ENCODE peak calls at places on chromosomes 6 and 20, in four cellular contexts. Y is GM12864, V is heart right ventricle, A is colonic mucosa. Q is an unnamed sample.

GRCh38 chr6:159421586-159421985 is 252.4 kb downstream of the FNDC1 start:
- DNase-seq in Y (no peak), V (no peak), A (no peak), Q (no peak)

GRCh38 chr6:1335367-1336037 is 23.6 kb downstream of the FOXQ1 start:
- DNase-seq in Y (no peak), V (peak; percentile 20), A (peak; percentile 69), Q (no peak)

GRCh38 chr6:72238900-72239299 is 352.6 kb downstream of the RIMS1 start:
- DNase-seq in Y (no peak), V (no peak), A (no peak), Q (no peak)

GRCh38 chr20:16004108-16004854 is 569.0 kb downstream of the KIF16B start:
- DNase-seq in Y (no peak), V (peak; percentile 38), A (no peak), Q (no peak)

GRCh38 chr6:119096683-119097310 is 18.3 kb upstream of the FAM184A start:
- DNase-seq in Y (no peak), V (peak; percentile 76), A (no peak), Q (no peak)

GRCh38 chr6:144460224-144461095 is 175.3 kb downstream of the UTRN start:
- DNase-seq in Y (peak; percentile 37), V (no peak), A (no peak), Q (peak; percentile 33)

GRCh38 chr6:90691823-90692222 is 105.0 kb upstream of the MAP3K7 start:
- DNase-seq in Y (no peak), V (no peak), A (no peak), Q (no peak)

GRCh38 chr6:43175676-43176422 is 4.8 kb downstream of the SRF start:
- DNase-seq in Y (no peak), V (no peak), A (no peak), Q (no peak)

GRCh38 chr6:122734529-122735203 is 44.9 kb upstream of the FABP7 start:
- DNase-seq in Y (no peak), V (no peak), A (no peak), Q (no peak)

GRCh38 chr6:48951917-48952316 is 511.1 kb downstream of the MMUT start:
- DNase-seq in Y (no peak), V (no peak), A (no peak), Q (no peak)

GRCh38 chr20:53003420-53003819 is 31.3 kb downstream of the TSHZ2 start:
- DNase-seq in Y (no peak), V (no peak), A (no peak), Q (no peak)

GRCh38 chr6:20487669-20488375 is 46.4 kb upstream of the CDKAL1 start:
- DNase-seq in Y (no peak), V (no peak), A (no peak), Q (no peak)

GRCh38 chr6:170048615-170049256 is 242.1 kb downstream of the DLL1 start:
- DNase-seq in Y (no peak), V (no peak), A (peak; percentile 58), Q (no peak)

GRCh38 chr20:42051935-42052334 is 433.8 kb upstream of the CHD6 start:
- DNase-seq in Y (no peak), V (no peak), A (no peak), Q (no peak)

GRCh38 chr20:34046330-34046729 is 52.6 kb downstream of the RALY start:
- DNase-seq in Y (no peak), V (no peak), A (no peak), Q (no peak)

GRCh38 chr20:38649275-38649891 is 47.8 kb downstream of the ARHGAP40 start:
- DNase-seq in Y (no peak), V (no peak), A (no peak), Q (peak; percentile 51)

GRCh38 chr6:166933396-166933795 is 23.0 kb downstream of the RNASET2 start:
- DNase-seq in Y (no peak), V (no peak), A (no peak), Q (no peak)

DNA sequence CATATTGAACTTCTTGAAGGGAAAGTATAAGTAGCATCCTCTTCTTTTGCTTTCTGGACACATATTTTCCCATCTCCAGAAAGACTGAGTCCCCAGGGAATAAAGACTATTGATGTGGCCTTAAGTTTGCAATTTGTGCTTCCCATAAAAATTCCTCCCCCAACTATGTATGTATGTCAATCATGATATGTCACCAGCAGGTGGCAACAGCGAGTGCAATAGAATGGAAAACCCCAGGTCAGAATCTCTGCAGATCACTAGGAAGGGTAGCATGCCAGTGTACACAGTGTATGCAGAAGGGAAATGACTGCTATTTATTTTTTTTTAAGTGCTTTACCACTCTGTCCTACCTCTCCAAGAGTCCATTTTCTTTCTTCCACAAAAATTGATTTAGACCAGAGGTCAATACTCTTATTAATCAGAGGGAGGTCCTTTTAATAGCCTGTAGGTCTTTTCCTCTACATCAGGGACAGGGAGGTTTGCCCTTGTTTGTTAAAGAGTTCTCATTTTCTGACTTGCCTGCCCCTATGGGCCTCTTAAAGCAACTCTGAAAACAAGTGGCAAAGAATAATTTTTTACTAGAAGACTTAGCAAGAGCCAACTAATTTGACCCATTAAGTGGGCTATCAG is 61.4 kb downstream of the BMP2 start:
- DNase-seq in Y (peak; percentile 5), V (peak; percentile 15), A (peak; percentile 73), Q (peak; percentile 39)
- TF ChIP-seq CTCF in Y (peak; percentile 70), V (peak; percentile 76), A (peak; percentile 56), Q (peak; percentile 70)

GRCh38 chr6:155123520-155123919 is 128.4 kb downstream of the TIAM2 start:
- DNase-seq in Y (no peak), V (no peak), A (no peak), Q (no peak)
- TF ChIP-seq CTCF in Y (no peak), V (no peak), A (no peak), Q (no peak)

GRCh38 chr6:27757307-27757706 is 154.9 kb downstream of the OR2B2 start:
- DNase-seq in Y (no peak), V (peak; percentile 34), A (peak; percentile 72), Q (peak; percentile 60)

GRCh38 chr6:27755768-27756167 is 156.4 kb downstream of the OR2B2 start:
- DNase-seq in Y (no peak), V (no peak), A (no peak), Q (no peak)

GRCh38 chr6:27752038-27752885 is 159.9 kb downstream of the OR2B2 start:
- DNase-seq in Y (peak; percentile 60), V (peak; percentile 33), A (peak; percentile 63), Q (peak; percentile 50)

GRCh38 chr6:27754408-27754782 is 157.8 kb downstream of the OR2B2 start:
- DNase-seq in Y (no peak), V (no peak), A (no peak), Q (no peak)

DNA sequence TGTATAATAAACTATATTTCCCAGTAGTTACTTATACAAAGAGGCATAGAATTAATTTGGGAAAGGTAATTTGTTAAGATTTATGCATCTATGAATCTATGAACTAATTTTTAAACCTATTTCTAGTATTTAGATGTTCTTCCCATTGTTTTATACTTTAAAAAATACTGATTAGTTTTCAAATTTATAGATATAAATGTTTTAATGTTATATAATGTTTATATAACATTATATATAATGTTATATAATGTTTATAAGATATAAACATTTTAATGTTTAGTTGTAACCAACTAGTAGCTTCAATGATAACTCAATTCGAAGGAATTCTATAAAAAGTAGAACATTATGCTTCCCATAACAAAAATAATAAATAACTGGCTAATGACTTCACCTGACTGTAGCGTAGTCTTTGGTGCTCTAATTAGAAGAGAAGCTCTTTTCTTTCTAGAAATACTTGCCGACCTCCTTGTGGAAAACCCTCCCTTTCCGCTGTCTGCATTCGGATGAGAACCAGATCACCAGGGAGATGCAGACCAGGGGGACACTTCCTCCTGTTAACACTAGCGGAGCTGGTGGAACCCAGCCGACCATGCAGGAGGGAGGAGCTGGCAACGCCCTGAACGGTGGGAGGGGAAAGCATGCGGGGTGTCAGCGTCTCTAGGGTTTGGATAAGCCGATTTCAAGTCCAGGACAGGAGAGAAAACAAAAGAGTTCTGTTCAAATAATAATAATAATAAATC is 158.4 kb downstream of the OR2B2 start:
- DNase-seq in Y (peak; percentile 77), V (peak; percentile 52), A (peak; percentile 86), Q (peak; percentile 71)
- TF ChIP-seq CTCF in Y (peak; percentile 23), V (no peak), A (no peak), Q (peak; percentile 2)

GRCh38 chr20:62273421-62273820 is 29.4 kb upstream of the ADRM1 start:
- DNase-seq in Y (no peak), V (no peak), A (no peak), Q (no peak)

GRCh38 chr20:62269871-62270270 is 31.6 kb downstream of the OSBPL2 start:
- DNase-seq in Y (no peak), V (no peak), A (no peak), Q (no peak)

GRCh38 chr20:62269378-62269777 is 31.1 kb downstream of the OSBPL2 start:
- DNase-seq in Y (no peak), V (no peak), A (no peak), Q (no peak)

GRCh38 chr20:62274332-62275262 is 28.2 kb upstream of the ADRM1 start:
- DNase-seq in Y (no peak), V (no peak), A (no peak), Q (no peak)

DNA sequence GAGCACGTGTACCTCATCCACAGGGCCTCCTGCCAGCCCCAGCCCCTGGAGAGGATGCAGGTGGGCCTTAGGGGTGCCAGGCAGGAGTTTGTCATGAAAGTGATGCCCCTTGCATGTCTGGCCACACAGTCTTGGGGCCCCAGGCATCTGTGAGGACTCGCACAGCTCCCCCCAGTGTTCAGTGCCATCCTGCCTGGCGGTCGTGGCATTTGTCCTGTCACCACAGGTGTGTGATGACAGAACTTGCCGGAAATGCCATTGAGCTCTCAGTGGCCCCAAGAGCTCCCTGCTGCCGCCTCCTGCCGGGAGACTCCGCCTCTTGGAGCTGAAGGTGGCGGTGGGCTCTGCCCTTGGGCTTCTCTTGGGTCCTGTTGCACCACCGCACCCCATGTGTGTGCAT is 30.6 kb upstream of the ADRM1 start:
- DNase-seq in Y (no peak), V (no peak), A (no peak), Q (no peak)
- TF ChIP-seq CTCF in Y (no peak), V (no peak), A (no peak), Q (no peak)

DNA sequence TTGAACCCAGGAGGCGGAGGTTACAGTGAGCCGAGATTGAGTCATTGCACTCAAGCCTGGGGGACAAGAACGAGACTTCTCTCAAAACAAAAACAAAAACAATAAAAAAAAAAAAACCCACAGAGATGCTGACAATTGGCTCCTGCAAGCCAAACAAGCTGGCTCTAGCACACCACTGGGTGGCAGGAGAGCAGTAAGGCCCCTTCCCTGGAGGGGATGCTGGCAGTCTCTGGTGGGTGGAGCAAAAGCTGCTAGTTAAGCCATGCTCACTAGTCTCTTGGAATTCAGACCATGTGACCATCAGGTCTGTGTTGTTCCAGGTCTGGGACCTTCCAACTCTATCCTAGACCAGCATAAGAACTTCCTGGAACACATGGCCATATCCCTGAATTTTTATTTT is 18.9 kb upstream of the DSN1 start:
- DNase-seq in Y (no peak), V (no peak), A (no peak), Q (peak; percentile 57)
- TF ChIP-seq CTCF in Y (peak; percentile 44), V (peak; percentile 33), A (no peak), Q (peak; percentile 29)

GRCh38 chr6:31665501-31666336 is at the start of gene CSNK2B:
- DNase-seq in Y (peak; percentile 95), V (peak; percentile 98), A (peak; percentile 98), Q (peak; percentile 97)
- TF ChIP-seq CTCF in Y (peak; percentile 10), V (peak; percentile 27), A (peak; percentile 17), Q (no peak)

GRCh38 chr6:14009416-14009815 is 84.7 kb downstream of the RNF182 start:
- DNase-seq in Y (no peak), V (no peak), A (no peak), Q (no peak)
- TF ChIP-seq CTCF in Y (no peak), V (no peak), A (no peak), Q (no peak)

DNA sequence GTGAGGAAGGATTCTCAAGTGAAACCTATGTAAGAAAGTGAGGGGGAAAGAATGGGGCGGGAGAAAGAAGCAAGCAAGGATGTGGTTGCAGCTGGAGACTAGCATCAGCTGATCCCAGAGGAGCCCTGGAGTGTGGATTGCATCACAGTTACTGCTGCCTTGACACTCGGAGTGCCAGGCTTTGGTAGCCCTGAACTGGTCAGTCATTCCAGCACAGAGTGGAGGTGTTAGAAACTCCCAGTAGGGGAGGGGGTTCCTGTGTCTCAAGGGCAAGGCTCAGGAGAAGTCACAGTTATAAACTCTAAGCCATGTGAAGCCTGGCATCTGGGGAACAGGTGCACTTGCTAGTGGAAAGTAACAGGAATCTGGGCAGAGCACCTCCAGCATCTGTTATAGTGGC is 23.5 kb downstream of the SNAP25 start:
- DNase-seq in Y (no peak), V (no peak), A (no peak), Q (no peak)
- TF ChIP-seq CTCF in Y (no peak), V (no peak), A (no peak), Q (no peak)

Q was measured in GM10248.